ENCODE peak calls at places on chromosomes 13 and 19, in nine cellular contexts. One of them, this sample, is unnamed.

GRCh38 chr19:36331353-36332228 is 47.4 kb downstream of the ZFP14 start:
- DNase-seq in esophagus muscularis mucosa: peak
- DNase-seq in stimulated activated CD8-positive, alpha-beta memory T cell treated with anti-CD3 and anti-CD28 coated beads, Interleukin-12 subunit alpha, Interleukin-12 subunit beta, amount 100 ng/mL, for 1 hour: peak
- DNase-seq in activated gamma-delta T cell treated with Interleukin-2 at 50 U/mL for 16 hours: peak
- DNase-seq in HEK293T: peak
- DNase-seq in SW 1271: no peak
- DNase-seq in M059J: peak
- DNase-seq in cardiac septum: peak
- DNase-seq in posterior cingulate gyrus: peak
- DNase-seq in this sample: peak

GRCh38 chr19:35845215-35846037 is 6.9 kb downstream of the NPHS1 start:
- DNase-seq in stimulated activated CD8-positive, alpha-beta memory T cell treated with anti-CD3 and anti-CD28 coated beads, Interleukin-12 subunit alpha, Interleukin-12 subunit beta, amount 100 ng/mL, for 1 hour: no peak
- DNase-seq in cardiac septum: no peak
- DNase-seq in M059J: no peak
- DNase-seq in activated gamma-delta T cell treated with Interleukin-2 at 50 U/mL for 16 hours: no peak
- DNase-seq in HEK293T: no peak
- DNase-seq in posterior cingulate gyrus: peak
- DNase-seq in esophagus muscularis mucosa: no peak
- DNase-seq in SW 1271: no peak
- DNase-seq in this sample: no peak

GRCh38 chr13:34035676-34036325 is 217.9 kb downstream of the RFC3 start:
- DNase-seq in M059J: peak
- DNase-seq in stimulated activated CD8-positive, alpha-beta memory T cell treated with anti-CD3 and anti-CD28 coated beads, Interleukin-12 subunit alpha, Interleukin-12 subunit beta, amount 100 ng/mL, for 1 hour: no peak
- DNase-seq in activated gamma-delta T cell treated with Interleukin-2 at 50 U/mL for 16 hours: no peak
- DNase-seq in SW 1271: no peak
- DNase-seq in cardiac septum: no peak
- DNase-seq in esophagus muscularis mucosa: no peak
- DNase-seq in HEK293T: no peak
- DNase-seq in posterior cingulate gyrus: no peak
- DNase-seq in this sample: no peak

GRCh38 chr19:1901940-1902404 is 3.2 kb upstream of the ADAT3 start:
- DNase-seq in esophagus muscularis mucosa: no peak
- DNase-seq in posterior cingulate gyrus: no peak
- DNase-seq in stimulated activated CD8-positive, alpha-beta memory T cell treated with anti-CD3 and anti-CD28 coated beads, Interleukin-12 subunit alpha, Interleukin-12 subunit beta, amount 100 ng/mL, for 1 hour: no peak
- DNase-seq in M059J: no peak
- DNase-seq in cardiac septum: no peak
- DNase-seq in HEK293T: no peak
- DNase-seq in activated gamma-delta T cell treated with Interleukin-2 at 50 U/mL for 16 hours: no peak
- DNase-seq in SW 1271: no peak
- DNase-seq in this sample: no peak

GRCh38 chr19:46529622-46530451 is 34.2 kb upstream of the PNMA8B start:
- DNase-seq in esophagus muscularis mucosa: no peak
- DNase-seq in stimulated activated CD8-positive, alpha-beta memory T cell treated with anti-CD3 and anti-CD28 coated beads, Interleukin-12 subunit alpha, Interleukin-12 subunit beta, amount 100 ng/mL, for 1 hour: peak
- DNase-seq in posterior cingulate gyrus: peak
- DNase-seq in M059J: peak
- DNase-seq in HEK293T: peak
- DNase-seq in cardiac septum: no peak
- DNase-seq in activated gamma-delta T cell treated with Interleukin-2 at 50 U/mL for 16 hours: peak
- DNase-seq in SW 1271: peak
- DNase-seq in this sample: peak

GRCh38 chr13:78147905-78148304 is 229.3 kb upstream of the EDNRB start:
- DNase-seq in posterior cingulate gyrus: no peak
- DNase-seq in SW 1271: peak
- DNase-seq in HEK293T: no peak
- DNase-seq in activated gamma-delta T cell treated with Interleukin-2 at 50 U/mL for 16 hours: no peak
- DNase-seq in stimulated activated CD8-positive, alpha-beta memory T cell treated with anti-CD3 and anti-CD28 coated beads, Interleukin-12 subunit alpha, Interleukin-12 subunit beta, amount 100 ng/mL, for 1 hour: no peak
- DNase-seq in esophagus muscularis mucosa: no peak
- DNase-seq in cardiac septum: no peak
- DNase-seq in M059J: peak
- DNase-seq in this sample: no peak

GRCh38 chr19:17370026-17370587 is 7.0 kb downstream of the PLVAP start:
- DNase-seq in cardiac septum: no peak
- DNase-seq in HEK293T: no peak
- DNase-seq in SW 1271: no peak
- DNase-seq in stimulated activated CD8-positive, alpha-beta memory T cell treated with anti-CD3 and anti-CD28 coated beads, Interleukin-12 subunit alpha, Interleukin-12 subunit beta, amount 100 ng/mL, for 1 hour: no peak
- DNase-seq in M059J: no peak
- DNase-seq in posterior cingulate gyrus: peak
- DNase-seq in activated gamma-delta T cell treated with Interleukin-2 at 50 U/mL for 16 hours: no peak
- DNase-seq in esophagus muscularis mucosa: no peak
- DNase-seq in this sample: no peak

GRCh38 chr13:28449826-28450773 is 44.8 kb downstream of the FLT1 start:
- DNase-seq in HEK293T: no peak
- DNase-seq in esophagus muscularis mucosa: no peak
- DNase-seq in cardiac septum: no peak
- DNase-seq in M059J: peak
- DNase-seq in SW 1271: no peak
- DNase-seq in stimulated activated CD8-positive, alpha-beta memory T cell treated with anti-CD3 and anti-CD28 coated beads, Interleukin-12 subunit alpha, Interleukin-12 subunit beta, amount 100 ng/mL, for 1 hour: no peak
- DNase-seq in activated gamma-delta T cell treated with Interleukin-2 at 50 U/mL for 16 hours: no peak
- DNase-seq in posterior cingulate gyrus: no peak
- DNase-seq in this sample: no peak

GRCh38 chr19:42175952-42176648 is 41.4 kb downstream of the DEDD2 start:
- DNase-seq in posterior cingulate gyrus: peak
- DNase-seq in HEK293T: peak
- DNase-seq in M059J: peak
- DNase-seq in stimulated activated CD8-positive, alpha-beta memory T cell treated with anti-CD3 and anti-CD28 coated beads, Interleukin-12 subunit alpha, Interleukin-12 subunit beta, amount 100 ng/mL, for 1 hour: no peak
- DNase-seq in esophagus muscularis mucosa: no peak
- DNase-seq in cardiac septum: no peak
- DNase-seq in activated gamma-delta T cell treated with Interleukin-2 at 50 U/mL for 16 hours: no peak
- DNase-seq in SW 1271: no peak
- DNase-seq in this sample: peak

GRCh38 chr19:3095375-3096191 is 1.4 kb downstream of the GNA11 start:
- DNase-seq in posterior cingulate gyrus: no peak
- DNase-seq in SW 1271: no peak
- DNase-seq in HEK293T: peak
- DNase-seq in cardiac septum: no peak
- DNase-seq in stimulated activated CD8-positive, alpha-beta memory T cell treated with anti-CD3 and anti-CD28 coated beads, Interleukin-12 subunit alpha, Interleukin-12 subunit beta, amount 100 ng/mL, for 1 hour: peak
- DNase-seq in M059J: no peak
- DNase-seq in esophagus muscularis mucosa: no peak
- DNase-seq in activated gamma-delta T cell treated with Interleukin-2 at 50 U/mL for 16 hours: peak
- DNase-seq in this sample: no peak

GRCh38 chr13:113835461-113836274 is 28.2 kb downstream of the GAS6 start:
- DNase-seq in posterior cingulate gyrus: peak
- DNase-seq in HEK293T: no peak
- DNase-seq in activated gamma-delta T cell treated with Interleukin-2 at 50 U/mL for 16 hours: no peak
- DNase-seq in M059J: no peak
- DNase-seq in SW 1271: no peak
- DNase-seq in esophagus muscularis mucosa: no peak
- DNase-seq in stimulated activated CD8-positive, alpha-beta memory T cell treated with anti-CD3 and anti-CD28 coated beads, Interleukin-12 subunit alpha, Interleukin-12 subunit beta, amount 100 ng/mL, for 1 hour: no peak
- DNase-seq in cardiac septum: no peak
- DNase-seq in this sample: peak

GRCh38 chr19:10882108-10882457 is 10.7 kb downstream of the CARM1 start:
- DNase-seq in activated gamma-delta T cell treated with Interleukin-2 at 50 U/mL for 16 hours: no peak
- DNase-seq in posterior cingulate gyrus: peak
- DNase-seq in esophagus muscularis mucosa: no peak
- DNase-seq in M059J: no peak
- DNase-seq in cardiac septum: peak
- DNase-seq in SW 1271: no peak
- DNase-seq in stimulated activated CD8-positive, alpha-beta memory T cell treated with anti-CD3 and anti-CD28 coated beads, Interleukin-12 subunit alpha, Interleukin-12 subunit beta, amount 100 ng/mL, for 1 hour: no peak
- DNase-seq in HEK293T: no peak
- DNase-seq in this sample: no peak

GRCh38 chr13:38686635-38687245 is at the start of gene FREM2:
- DNase-seq in esophagus muscularis mucosa: no peak
- DNase-seq in activated gamma-delta T cell treated with Interleukin-2 at 50 U/mL for 16 hours: no peak
- DNase-seq in M059J: peak
- DNase-seq in cardiac septum: no peak
- DNase-seq in stimulated activated CD8-positive, alpha-beta memory T cell treated with anti-CD3 and anti-CD28 coated beads, Interleukin-12 subunit alpha, Interleukin-12 subunit beta, amount 100 ng/mL, for 1 hour: no peak
- DNase-seq in SW 1271: peak
- DNase-seq in HEK293T: peak
- DNase-seq in posterior cingulate gyrus: peak
- DNase-seq in this sample: no peak

GRCh38 chr13:90867336-90867683 is 480.2 kb upstream of the MIR17HG start:
- DNase-seq in HEK293T: peak
- DNase-seq in cardiac septum: no peak
- DNase-seq in M059J: peak
- DNase-seq in SW 1271: peak
- DNase-seq in esophagus muscularis mucosa: no peak
- DNase-seq in activated gamma-delta T cell treated with Interleukin-2 at 50 U/mL for 16 hours: no peak
- DNase-seq in posterior cingulate gyrus: peak
- DNase-seq in stimulated activated CD8-positive, alpha-beta memory T cell treated with anti-CD3 and anti-CD28 coated beads, Interleukin-12 subunit alpha, Interleukin-12 subunit beta, amount 100 ng/mL, for 1 hour: no peak
- DNase-seq in this sample: peak

GRCh38 chr19:10797541-10798256 is 38.3 kb downstream of the TMED1 start:
- DNase-seq in posterior cingulate gyrus: peak
- DNase-seq in SW 1271: no peak
- DNase-seq in M059J: no peak
- DNase-seq in esophagus muscularis mucosa: no peak
- DNase-seq in activated gamma-delta T cell treated with Interleukin-2 at 50 U/mL for 16 hours: peak
- DNase-seq in stimulated activated CD8-positive, alpha-beta memory T cell treated with anti-CD3 and anti-CD28 coated beads, Interleukin-12 subunit alpha, Interleukin-12 subunit beta, amount 100 ng/mL, for 1 hour: peak
- DNase-seq in cardiac septum: no peak
- DNase-seq in HEK293T: no peak
- DNase-seq in this sample: no peak

GRCh38 chr19:54162241-54162805 is 2.8 kb upstream of the LENG1 start:
- DNase-seq in stimulated activated CD8-positive, alpha-beta memory T cell treated with anti-CD3 and anti-CD28 coated beads, Interleukin-12 subunit alpha, Interleukin-12 subunit beta, amount 100 ng/mL, for 1 hour: peak
- DNase-seq in posterior cingulate gyrus: peak
- DNase-seq in cardiac septum: peak
- DNase-seq in activated gamma-delta T cell treated with Interleukin-2 at 50 U/mL for 16 hours: peak
- DNase-seq in SW 1271: peak
- DNase-seq in HEK293T: peak
- DNase-seq in M059J: no peak
- DNase-seq in esophagus muscularis mucosa: peak
- DNase-seq in this sample: no peak

GRCh38 chr13:79190932-79191331 is 215.1 kb downstream of the RBM26 start:
- DNase-seq in SW 1271: no peak
- DNase-seq in activated gamma-delta T cell treated with Interleukin-2 at 50 U/mL for 16 hours: no peak
- DNase-seq in stimulated activated CD8-positive, alpha-beta memory T cell treated with anti-CD3 and anti-CD28 coated beads, Interleukin-12 subunit alpha, Interleukin-12 subunit beta, amount 100 ng/mL, for 1 hour: no peak
- DNase-seq in esophagus muscularis mucosa: no peak
- DNase-seq in HEK293T: no peak
- DNase-seq in M059J: no peak
- DNase-seq in posterior cingulate gyrus: no peak
- DNase-seq in cardiac septum: no peak
- DNase-seq in this sample: no peak

GRCh38 chr19:52943884-52944643 is 18.6 kb downstream of the ZNF816 start:
- DNase-seq in posterior cingulate gyrus: no peak
- DNase-seq in cardiac septum: no peak
- DNase-seq in M059J: no peak
- DNase-seq in activated gamma-delta T cell treated with Interleukin-2 at 50 U/mL for 16 hours: no peak
- DNase-seq in esophagus muscularis mucosa: no peak
- DNase-seq in SW 1271: no peak
- DNase-seq in stimulated activated CD8-positive, alpha-beta memory T cell treated with anti-CD3 and anti-CD28 coated beads, Interleukin-12 subunit alpha, Interleukin-12 subunit beta, amount 100 ng/mL, for 1 hour: no peak
- DNase-seq in HEK293T: no peak
- DNase-seq in this sample: no peak

GRCh38 chr19:2867025-2867991 is at the start of gene ZNF556:
- DNase-seq in posterior cingulate gyrus: no peak
- DNase-seq in HEK293T: peak
- DNase-seq in stimulated activated CD8-positive, alpha-beta memory T cell treated with anti-CD3 and anti-CD28 coated beads, Interleukin-12 subunit alpha, Interleukin-12 subunit beta, amount 100 ng/mL, for 1 hour: no peak
- DNase-seq in activated gamma-delta T cell treated with Interleukin-2 at 50 U/mL for 16 hours: no peak
- DNase-seq in esophagus muscularis mucosa: no peak
- DNase-seq in SW 1271: no peak
- DNase-seq in cardiac septum: no peak
- DNase-seq in M059J: peak
- DNase-seq in this sample: peak

GRCh38 chr13:38135590-38135989 is 214.1 kb upstream of the UFM1 start:
- DNase-seq in cardiac septum: no peak
- DNase-seq in esophagus muscularis mucosa: no peak
- DNase-seq in SW 1271: no peak
- DNase-seq in activated gamma-delta T cell treated with Interleukin-2 at 50 U/mL for 16 hours: no peak
- DNase-seq in posterior cingulate gyrus: no peak
- DNase-seq in HEK293T: no peak
- DNase-seq in stimulated activated CD8-positive, alpha-beta memory T cell treated with anti-CD3 and anti-CD28 coated beads, Interleukin-12 subunit alpha, Interleukin-12 subunit beta, amount 100 ng/mL, for 1 hour: no peak
- DNase-seq in M059J: peak
- DNase-seq in this sample: no peak

GRCh38 chr19:4970558-4971423 is 1.9 kb downstream of the KDM4B start:
- DNase-seq in HEK293T: no peak
- DNase-seq in M059J: no peak
- DNase-seq in activated gamma-delta T cell treated with Interleukin-2 at 50 U/mL for 16 hours: no peak
- DNase-seq in stimulated activated CD8-positive, alpha-beta memory T cell treated with anti-CD3 and anti-CD28 coated beads, Interleukin-12 subunit alpha, Interleukin-12 subunit beta, amount 100 ng/mL, for 1 hour: no peak
- DNase-seq in cardiac septum: no peak
- DNase-seq in esophagus muscularis mucosa: no peak
- DNase-seq in SW 1271: peak
- DNase-seq in posterior cingulate gyrus: no peak
- DNase-seq in this sample: no peak

GRCh38 chr19:18208098-18208951 is 4.5 kb upstream of the RAB3A start:
- DNase-seq in cardiac septum: peak
- DNase-seq in SW 1271: no peak
- DNase-seq in activated gamma-delta T cell treated with Interleukin-2 at 50 U/mL for 16 hours: peak
- DNase-seq in posterior cingulate gyrus: no peak
- DNase-seq in stimulated activated CD8-positive, alpha-beta memory T cell treated with anti-CD3 and anti-CD28 coated beads, Interleukin-12 subunit alpha, Interleukin-12 subunit beta, amount 100 ng/mL, for 1 hour: no peak
- DNase-seq in esophagus muscularis mucosa: no peak
- DNase-seq in HEK293T: peak
- DNase-seq in M059J: no peak
- DNase-seq in this sample: no peak

GRCh38 chr13:85261757-85262346 is 537.4 kb downstream of the SLITRK6 start:
- DNase-seq in M059J: no peak
- DNase-seq in SW 1271: peak
- DNase-seq in HEK293T: peak
- DNase-seq in esophagus muscularis mucosa: no peak
- DNase-seq in posterior cingulate gyrus: no peak
- DNase-seq in activated gamma-delta T cell treated with Interleukin-2 at 50 U/mL for 16 hours: no peak
- DNase-seq in stimulated activated CD8-positive, alpha-beta memory T cell treated with anti-CD3 and anti-CD28 coated beads, Interleukin-12 subunit alpha, Interleukin-12 subunit beta, amount 100 ng/mL, for 1 hour: no peak
- DNase-seq in cardiac septum: no peak
- DNase-seq in this sample: no peak

GRCh38 chr13:32969516-32969941 is 46.7 kb upstream of the KL start:
- DNase-seq in SW 1271: no peak
- DNase-seq in posterior cingulate gyrus: no peak
- DNase-seq in esophagus muscularis mucosa: no peak
- DNase-seq in cardiac septum: no peak
- DNase-seq in stimulated activated CD8-positive, alpha-beta memory T cell treated with anti-CD3 and anti-CD28 coated beads, Interleukin-12 subunit alpha, Interleukin-12 subunit beta, amount 100 ng/mL, for 1 hour: no peak
- DNase-seq in activated gamma-delta T cell treated with Interleukin-2 at 50 U/mL for 16 hours: no peak
- DNase-seq in M059J: peak
- DNase-seq in HEK293T: no peak
- DNase-seq in this sample: no peak

GRCh38 chr13:98216135-98216565 is 39.1 kb upstream of the RNF113B start:
- DNase-seq in posterior cingulate gyrus: no peak
- DNase-seq in HEK293T: peak
- DNase-seq in esophagus muscularis mucosa: no peak
- DNase-seq in cardiac septum: no peak
- DNase-seq in SW 1271: peak
- DNase-seq in activated gamma-delta T cell treated with Interleukin-2 at 50 U/mL for 16 hours: no peak
- DNase-seq in M059J: peak
- DNase-seq in stimulated activated CD8-positive, alpha-beta memory T cell treated with anti-CD3 and anti-CD28 coated beads, Interleukin-12 subunit alpha, Interleukin-12 subunit beta, amount 100 ng/mL, for 1 hour: no peak
- DNase-seq in this sample: no peak

GRCh38 chr19:46860846-46861690 is at the start of gene ARHGAP35:
- DNase-seq in M059J: no peak
- DNase-seq in HEK293T: peak
- DNase-seq in stimulated activated CD8-positive, alpha-beta memory T cell treated with anti-CD3 and anti-CD28 coated beads, Interleukin-12 subunit alpha, Interleukin-12 subunit beta, amount 100 ng/mL, for 1 hour: peak
- DNase-seq in posterior cingulate gyrus: peak
- DNase-seq in SW 1271: no peak
- DNase-seq in cardiac septum: no peak
- DNase-seq in activated gamma-delta T cell treated with Interleukin-2 at 50 U/mL for 16 hours: no peak
- DNase-seq in esophagus muscularis mucosa: no peak
- DNase-seq in this sample: no peak

GRCh38 chr19:30227661-30228112 is 144.5 kb upstream of the ZNF536 start:
- DNase-seq in M059J: peak
- DNase-seq in SW 1271: peak
- DNase-seq in HEK293T: peak
- DNase-seq in activated gamma-delta T cell treated with Interleukin-2 at 50 U/mL for 16 hours: no peak
- DNase-seq in cardiac septum: no peak
- DNase-seq in esophagus muscularis mucosa: no peak
- DNase-seq in stimulated activated CD8-positive, alpha-beta memory T cell treated with anti-CD3 and anti-CD28 coated beads, Interleukin-12 subunit alpha, Interleukin-12 subunit beta, amount 100 ng/mL, for 1 hour: no peak
- DNase-seq in posterior cingulate gyrus: peak
- DNase-seq in this sample: peak

GRCh38 chr19:46416077-46416709 is 2.8 kb upstream of the CCDC8 start:
- DNase-seq in esophagus muscularis mucosa: no peak
- DNase-seq in stimulated activated CD8-positive, alpha-beta memory T cell treated with anti-CD3 and anti-CD28 coated beads, Interleukin-12 subunit alpha, Interleukin-12 subunit beta, amount 100 ng/mL, for 1 hour: no peak
- DNase-seq in activated gamma-delta T cell treated with Interleukin-2 at 50 U/mL for 16 hours: no peak
- DNase-seq in HEK293T: peak
- DNase-seq in SW 1271: no peak
- DNase-seq in M059J: peak
- DNase-seq in posterior cingulate gyrus: peak
- DNase-seq in cardiac septum: peak
- DNase-seq in this sample: peak

GRCh38 chr13:22080832-22081231 is 410.0 kb downstream of the FGF9 start:
- DNase-seq in cardiac septum: no peak
- DNase-seq in SW 1271: no peak
- DNase-seq in HEK293T: no peak
- DNase-seq in stimulated activated CD8-positive, alpha-beta memory T cell treated with anti-CD3 and anti-CD28 coated beads, Interleukin-12 subunit alpha, Interleukin-12 subunit beta, amount 100 ng/mL, for 1 hour: no peak
- DNase-seq in M059J: no peak
- DNase-seq in activated gamma-delta T cell treated with Interleukin-2 at 50 U/mL for 16 hours: no peak
- DNase-seq in esophagus muscularis mucosa: no peak
- DNase-seq in posterior cingulate gyrus: no peak
- DNase-seq in this sample: no peak

GRCh38 chr13:21481359-21481758 is 22.3 kb upstream of the ZDHHC20 start:
- DNase-seq in cardiac septum: no peak
- DNase-seq in stimulated activated CD8-positive, alpha-beta memory T cell treated with anti-CD3 and anti-CD28 coated beads, Interleukin-12 subunit alpha, Interleukin-12 subunit beta, amount 100 ng/mL, for 1 hour: no peak
- DNase-seq in SW 1271: no peak
- DNase-seq in HEK293T: no peak
- DNase-seq in esophagus muscularis mucosa: no peak
- DNase-seq in M059J: peak
- DNase-seq in posterior cingulate gyrus: no peak
- DNase-seq in activated gamma-delta T cell treated with Interleukin-2 at 50 U/mL for 16 hours: no peak
- DNase-seq in this sample: no peak

GRCh38 chr19:7505682-7506384 is 10.1 kb upstream of the ZNF358 start:
- DNase-seq in cardiac septum: no peak
- DNase-seq in HEK293T: peak
- DNase-seq in stimulated activated CD8-positive, alpha-beta memory T cell treated with anti-CD3 and anti-CD28 coated beads, Interleukin-12 subunit alpha, Interleukin-12 subunit beta, amount 100 ng/mL, for 1 hour: no peak
- DNase-seq in M059J: peak
- DNase-seq in SW 1271: no peak
- DNase-seq in activated gamma-delta T cell treated with Interleukin-2 at 50 U/mL for 16 hours: no peak
- DNase-seq in esophagus muscularis mucosa: no peak
- DNase-seq in posterior cingulate gyrus: peak
- DNase-seq in this sample: no peak

This sample was measured in SK-N-DZ.